ENCODE peak calls at places on chromosomes 11 and 22, in six cellular contexts. S is ascending aorta; V is CD8-positive, alpha-beta T cell; W is cardiac muscle cell; E is lung; U is HCT116. N is an unnamed sample.

GRCh38 chr22:42856179-42856864 is 751 bp downstream of the ARFGAP3 start:
- DNase-seq in S (peak), V (no peak), W (peak), E (peak), U (no peak), N (peak)

GRCh38 chr11:119415517-119415916 is 7.5 kb downstream of the THY1 start:
- DNase-seq in S (no peak), V (no peak), W (no peak), E (no peak), U (no peak), N (no peak)

GRCh38 chr11:117523680-117524079 is 196.0 kb downstream of the CEP164 start:
- DNase-seq in S (no peak), V (no peak), W (no peak), E (no peak), U (no peak), N (no peak)

GRCh38 chr22:49767355-49768062 is 60.2 kb downstream of the BRD1 start:
- DNase-seq in S (peak), V (no peak), W (peak), E (no peak), U (peak), N (no peak)

GRCh38 chr11:77154381-77155081 is 26.5 kb downstream of the MYO7A start:
- DNase-seq in S (no peak), V (no peak), W (no peak), E (no peak), U (no peak), N (peak)

GRCh38 chr11:6002202-6002699 is 4.5 kb downstream of the OR56A4 start:
- DNase-seq in S (no peak), V (no peak), W (no peak), E (no peak), U (no peak), N (no peak)

GRCh38 chr11:6486938-6487337 is 5.6 kb downstream of the TIMM10B start:
- DNase-seq in S (no peak), V (no peak), W (no peak), E (no peak), U (no peak), N (no peak)

GRCh38 chr11:33737362-33737821 is 1.2 kb upstream of the CD59 start:
- DNase-seq in S (no peak), V (no peak), W (no peak), E (no peak), U (no peak), N (no peak)

GRCh38 chr22:49896201-49896600 is 22.0 kb downstream of the ALG12 start:
- DNase-seq in S (no peak), V (no peak), W (no peak), E (no peak), U (no peak), N (no peak)

GRCh38 chr22:48238018-48238915 is 1475.8 kb downstream of the TBC1D22A start:
- DNase-seq in S (no peak), V (no peak), W (no peak), E (no peak), U (no peak), N (no peak)

GRCh38 chr11:129141748-129142475 is 50.2 kb downstream of the ARHGAP32 start:
- DNase-seq in S (no peak), V (no peak), W (no peak), E (no peak), U (no peak), N (no peak)

GRCh38 chr11:120217941-120218694 is 7.3 kb downstream of the OAF start:
- DNase-seq in S (no peak), V (no peak), W (no peak), E (no peak), U (no peak), N (no peak)

GRCh38 chr22:36301384-36301828 is 48.5 kb downstream of the APOL1 start:
- DNase-seq in S (peak), V (peak), W (peak), E (peak), U (peak), N (peak)

GRCh38 chr11:134572741-134573675 is 161.0 kb upstream of the B3GAT1 start:
- DNase-seq in S (no peak), V (no peak), W (no peak), E (peak), U (no peak), N (no peak)

GRCh38 chr11:15816270-15816871 is 540.0 kb downstream of the SOX6 start:
- DNase-seq in S (peak), V (no peak), W (no peak), E (no peak), U (no peak), N (no peak)

GRCh38 chr11:64639885-64640284 is 48.9 kb downstream of the SLC22A12 start:
- DNase-seq in S (no peak), V (no peak), W (no peak), E (no peak), U (no peak), N (no peak)

GRCh38 chr11:69704508-69705245 is 855 bp upstream of the FGF19 start:
- DNase-seq in S (no peak), V (no peak), W (peak), E (no peak), U (no peak), N (no peak)

GRCh38 chr11:13210424-13210823 is 67.2 kb upstream of the BMAL1 start:
- DNase-seq in S (peak), V (no peak), W (peak), E (peak), U (peak), N (no peak)

GRCh38 chr22:20140107-20140445 is 8.5 kb downstream of the ZDHHC8 start:
- DNase-seq in S (no peak), V (no peak), W (no peak), E (no peak), U (no peak), N (no peak)

GRCh38 chr11:434496-434895 is 7.3 kb downstream of the ANO9 start:
- DNase-seq in S (no peak), V (no peak), W (no peak), E (no peak), U (no peak), N (no peak)

GRCh38 chr11:88101881-88102594 is 73.2 kb downstream of the RAB38 start:
- DNase-seq in S (no peak), V (no peak), W (no peak), E (no peak), U (no peak), N (no peak)

GRCh38 chr11:12832828-12833227 is 158.6 kb downstream of the TEAD1 start:
- DNase-seq in S (no peak), V (no peak), W (no peak), E (no peak), U (no peak), N (no peak)

GRCh38 chr22:44459041-44459440 is 39.0 kb downstream of the RTL6 start:
- DNase-seq in S (no peak), V (no peak), W (no peak), E (no peak), U (no peak), N (no peak)

GRCh38 chr11:36699271-36699670 is 101.2 kb upstream of the RAG2 start:
- DNase-seq in S (no peak), V (no peak), W (no peak), E (no peak), U (no peak), N (no peak)

GRCh38 chr11:85974126-85974525 is 94.8 kb downstream of the PICALM start:
- DNase-seq in S (no peak), V (no peak), W (no peak), E (no peak), U (no peak), N (no peak)

GRCh38 chr11:103483996-103484395 is 374.8 kb downstream of the DYNC2H1 start:
- DNase-seq in S (no peak), V (no peak), W (no peak), E (no peak), U (no peak), N (no peak)

GRCh38 chr11:131696584-131697120 is 326.2 kb downstream of the NTM start:
- DNase-seq in S (no peak), V (no peak), W (no peak), E (no peak), U (no peak), N (no peak)

GRCh38 chr11:69437001-69437875 is 44.2 kb upstream of the LINC01488 start:
- DNase-seq in S (no peak), V (no peak), W (peak), E (peak), U (no peak), N (peak)

GRCh38 chr22:19566599-19567382 is 42.6 kb upstream of the CLDN5 start:
- DNase-seq in S (no peak), V (no peak), W (no peak), E (no peak), U (no peak), N (no peak)

GRCh38 chr11:33266418-33267215 is 9.4 kb downstream of the HIPK3 start:
- DNase-seq in S (no peak), V (no peak), W (no peak), E (no peak), U (no peak), N (no peak)

GRCh38 chr22:17920145-17920605 is 104.2 kb downstream of the MICAL3 start:
- DNase-seq in S (no peak), V (no peak), W (peak), E (no peak), U (no peak), N (no peak)

GRCh38 chr22:37443086-37443485 is 15.8 kb upstream of the ELFN2 start:
- DNase-seq in S (no peak), V (no peak), W (no peak), E (no peak), U (no peak), N (no peak)

GRCh38 chr11:11735586-11735985 is 106.2 kb upstream of the USP47 start:
- DNase-seq in S (no peak), V (no peak), W (peak), E (no peak), U (no peak), N (no peak)

GRCh38 chr11:116042125-116042524 is 537.9 kb upstream of the CADM1 start:
- DNase-seq in S (no peak), V (no peak), W (no peak), E (no peak), U (no peak), N (no peak)

DNA sequence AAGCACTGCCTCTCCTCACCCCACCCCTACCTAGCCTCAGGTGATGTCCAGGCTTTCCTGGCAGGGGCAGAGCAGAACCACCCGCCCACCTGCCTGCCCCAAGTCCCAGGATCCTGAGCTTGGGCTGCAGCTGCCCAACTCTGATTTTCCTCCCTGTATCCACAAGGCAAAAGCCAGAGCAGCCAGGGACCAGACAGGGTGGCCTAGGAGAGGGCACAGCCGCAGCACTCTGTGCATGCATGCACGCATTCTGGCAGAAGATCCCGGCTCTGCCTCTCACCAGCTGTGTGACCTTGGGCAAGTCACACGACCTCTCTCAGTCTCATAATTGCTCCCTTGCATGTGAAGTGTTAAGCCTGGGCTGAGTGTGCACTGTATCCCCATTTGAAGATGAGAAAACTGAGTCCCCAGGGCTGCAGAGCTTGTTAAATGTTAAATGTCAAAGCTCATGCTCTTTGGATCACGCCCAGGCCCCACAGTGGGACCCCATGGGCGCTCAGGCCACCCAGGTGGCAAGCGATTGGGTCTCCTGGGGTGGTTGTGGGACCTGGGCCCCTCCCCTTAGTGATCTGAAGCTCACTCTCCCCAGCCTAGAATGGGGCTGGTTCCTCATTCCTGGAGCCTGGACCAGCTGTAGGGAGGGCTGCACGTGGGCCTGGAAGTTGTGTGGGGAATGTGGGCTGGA is 2.8 kb upstream of the CARNS1 start:
- DNase-seq in S (no peak), V (no peak), W (no peak), E (no peak), U (no peak), N (no peak)
- H3K4me3 ChIP-seq in S (no peak), V (no peak), W (no peak), E (no peak), U (no peak), N (no peak)

GRCh38 chr11:19838994-19839768 is 126.5 kb downstream of the NAV2 start:
- DNase-seq in S (no peak), V (no peak), W (no peak), E (no peak), U (no peak), N (no peak)
- TF ChIP-seq CTCF in S (no peak), V (no peak), W (no peak), E (no peak), U (no peak), N (no peak)

GRCh38 chr11:34977039-34977906 is 60.9 kb downstream of the PDHX start:
- DNase-seq in S (no peak), V (no peak), W (no peak), E (no peak), U (peak), N (no peak)

GRCh38 chr11:34975482-34975881 is 59.1 kb downstream of the PDHX start:
- DNase-seq in S (no peak), V (no peak), W (no peak), E (no peak), U (no peak), N (no peak)

GRCh38 chr11:34972892-34973291 is 56.5 kb downstream of the PDHX start:
- DNase-seq in S (no peak), V (no peak), W (no peak), E (no peak), U (no peak), N (no peak)

GRCh38 chr11:34976496-34976895 is 60.1 kb downstream of the PDHX start:
- DNase-seq in S (no peak), V (no peak), W (no peak), E (no peak), U (no peak), N (no peak)

GRCh38 chr11:34978236-34979191 is 62.1 kb downstream of the PDHX start:
- DNase-seq in S (no peak), V (no peak), W (peak), E (no peak), U (no peak), N (no peak)
- H3K27ac ChIP-seq in S (no peak), V (no peak), W (peak), E (no peak), U (peak), N (peak)

DNA sequence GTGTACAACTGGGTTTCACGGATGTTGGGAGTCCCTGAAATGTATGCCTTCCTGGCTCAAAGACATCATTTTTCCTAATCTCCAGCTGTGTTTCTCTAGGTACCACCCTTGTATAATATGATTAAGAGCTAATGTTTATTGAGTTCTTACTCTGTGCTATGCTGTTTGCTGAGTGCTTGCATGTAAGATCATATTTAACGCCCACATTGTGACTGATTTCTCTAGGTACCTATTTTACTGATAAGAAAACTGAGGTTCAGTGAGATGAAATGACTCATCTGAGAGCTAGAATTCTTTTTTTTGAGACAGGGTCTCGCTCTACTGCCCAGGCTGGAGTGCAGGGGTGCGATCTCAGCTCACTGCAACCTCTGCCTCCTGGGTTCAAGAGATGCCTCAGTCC is 42.6 kb downstream of the FAM227A start:
- DNase-seq in S (no peak), V (no peak), W (no peak), E (no peak), U (no peak), N (no peak)
- H3K4me3 ChIP-seq in S (no peak), V (no peak), W (no peak), E (no peak), U (no peak), N (no peak)